ENCODE peak calls at places on chromosome 15, in six cellular contexts. N is activated naive CD8-positive, alpha-beta T cell treated with anti-CD3 and anti-CD28 coated beads for 36 hours; S is C1 segment of cervical spinal cord; L is body of pancreas; W is activated naive CD4-positive, alpha-beta T cell; E is HepG2. Y is an unnamed sample.
A peak's percentile ranks its signal among the peaks of the same experiment; 100 is the strongest.

GRCh38 chr15:68303560-68304436 is 26.3 kb downstream of the FEM1B start:
- DNase-seq in L (no peak), N (no peak), E (no peak), W (no peak), S (no peak), Y (no peak)

GRCh38 chr15:40421246-40422157 is 15.9 kb downstream of the IVD start:
- DNase-seq in S (peak; percentile 64), N (peak; percentile 82), L (peak; percentile 78), E (peak; percentile 37), W (peak; percentile 72), Y (peak; percentile 59)

GRCh38 chr15:74799255-74799842 is 13.3 kb upstream of the LMAN1L start:
- DNase-seq in N (no peak), S (peak; percentile 35), E (no peak), L (no peak), W (no peak), Y (no peak)

GRCh38 chr15:80173022-80173759 is 20.4 kb downstream of the FAH start:
- DNase-seq in E (peak; percentile 77), N (peak; percentile 64), W (peak; percentile 55), L (peak; percentile 83), S (peak; percentile 50), Y (peak; percentile 43)

GRCh38 chr15:50418041-50418583 is 6.1 kb upstream of the USP8 start:
- DNase-seq in E (no peak), N (no peak), W (no peak), S (no peak), L (peak; percentile 20), Y (no peak)

GRCh38 chr15:96264351-96264798 is 66.1 kb upstream of the NR2F2 start:
- DNase-seq in S (no peak), N (no peak), W (no peak), E (peak; percentile 65), L (peak; percentile 71), Y (no peak)

GRCh38 chr15:97316362-97316761 is 644.1 kb upstream of the ARRDC4 start:
- DNase-seq in S (no peak), W (no peak), E (no peak), N (no peak), L (no peak), Y (no peak)

GRCh38 chr15:40595773-40596172 is 1.7 kb downstream of the KNL1 start:
- DNase-seq in S (no peak), L (no peak), W (no peak), N (no peak), E (no peak), Y (no peak)

GRCh38 chr15:32119694-32120330 is 89.5 kb downstream of the CHRNA7 start:
- DNase-seq in N (no peak), E (no peak), L (no peak), W (no peak), S (no peak), Y (no peak)

GRCh38 chr15:90598053-90598577 is 68.4 kb downstream of the CRTC3 start:
- DNase-seq in L (peak; percentile 27), W (no peak), S (peak; percentile 13), E (peak; percentile 40), N (no peak), Y (no peak)

GRCh38 chr15:63718590-63719035 is 115.1 kb downstream of the HERC1 start:
- DNase-seq in W (no peak), N (no peak), L (no peak), S (no peak), E (peak; percentile 60), Y (no peak)

GRCh38 chr15:48283361-48284157 is 47.7 kb upstream of the DUT start:
- DNase-seq in L (no peak), E (peak; percentile 33), N (no peak), W (no peak), S (no peak), Y (no peak)

GRCh38 chr15:45150997-45151396 is 21.2 kb downstream of the DUOX1 start:
- DNase-seq in S (no peak), W (no peak), N (no peak), L (no peak), E (no peak), Y (no peak)

GRCh38 chr15:30953183-30953582 is 38.2 kb downstream of the MTMR10 start:
- DNase-seq in E (no peak), W (no peak), S (no peak), L (no peak), N (no peak), Y (no peak)

GRCh38 chr15:59688383-59688887 is 685 bp downstream of the BNIP2 start:
- DNase-seq in L (peak; percentile 15), E (peak; percentile 42), S (no peak), N (no peak), W (peak; percentile 22), Y (no peak)

GRCh38 chr15:72859023-72859756 is 75.6 kb upstream of the ADPGK start:
- DNase-seq in E (no peak), S (no peak), W (no peak), L (no peak), N (no peak), Y (no peak)